ENCODE peak calls at places on chromosome 13, in nine cellular contexts. U is tibial artery; B is hepatocyte; V is EL; O is neural progenitor cell; I is HTR-8/SVneo; C is naive B cell; F is stimulated activated CD4-positive, alpha-beta T cell treated with anti-CD3 and anti-CD28 coated beads, Interleukin-1b, Interleukin-23, amount 100 ng/mL, for 24 hours; S is activated CD4-positive, CD25-positive, alpha-beta regulatory T cell treated with anti-CD3 and anti-CD28 coated beads, Interleukin-2, amount 50 U/mL, for 16 hours. T is an unnamed sample.

GRCh38 chr13:113731192-113732175 is 27.5 kb upstream of the TMEM255B start:
- DNase-seq in U (no peak), B (no peak), V (no peak), O (no peak), I (no peak), C (no peak), F (no peak), S (no peak), T (no peak)

GRCh38 chr13:74132152-74132767 is 1.9 kb downstream of the KLF12 start:
- DNase-seq in U (no peak), B (peak; percentile 19), V (peak; percentile 34), O (peak; percentile 3), I (no peak), C (no peak), F (no peak), S (peak; percentile 18), T (no peak)

GRCh38 chr13:36531746-36532486 is 99.6 kb downstream of the CCNA1 start:
- DNase-seq in U (no peak), B (no peak), V (peak; percentile 23), O (no peak), I (no peak), C (no peak), F (no peak), S (no peak), T (no peak)

GRCh38 chr13:29284726-29285125 is 310.8 kb downstream of the SLC7A1 start:
- DNase-seq in U (no peak), B (no peak), V (no peak), O (no peak), I (no peak), C (no peak), F (no peak), S (no peak), T (no peak)

GRCh38 chr13:46374710-46375109 is 12.3 kb downstream of the RUBCNL start:
- DNase-seq in U (no peak), B (no peak), V (no peak), O (no peak), I (no peak), C (peak; percentile 79), F (no peak), S (no peak), T (no peak)

GRCh38 chr13:24192036-24192810 is 31.7 kb downstream of the SPATA13 start:
- DNase-seq in U (no peak), B (peak; percentile 10), V (no peak), O (no peak), I (no peak), C (no peak), F (no peak), S (no peak), T (no peak)

GRCh38 chr13:59024434-59024833 is 1139.3 kb downstream of the DIAPH3 start:
- DNase-seq in U (no peak), B (no peak), V (no peak), O (no peak), I (no peak), C (no peak), F (no peak), S (no peak), T (no peak)

GRCh38 chr13:44298314-44298713 is 75.3 kb upstream of the SERP2 start:
- DNase-seq in U (no peak), B (no peak), V (peak; percentile 72), O (no peak), I (no peak), C (no peak), F (no peak), S (no peak), T (no peak)

GRCh38 chr13:110575322-110576069 is 14.0 kb upstream of the RAB20 start:
- DNase-seq in U (no peak), B (no peak), V (peak; percentile 61), O (peak; percentile 18), I (no peak), C (peak; percentile 21), F (no peak), S (no peak), T (no peak)

GRCh38 chr13:30194906-30195305 is 112.4 kb downstream of the KATNAL1 start:
- DNase-seq in U (no peak), B (no peak), V (peak; percentile 8), O (no peak), I (no peak), C (no peak), F (no peak), S (no peak), T (no peak)

GRCh38 chr13:47310376-47310775 is 413.5 kb upstream of the HTR2A start:
- DNase-seq in U (no peak), B (peak; percentile 4), V (no peak), O (no peak), I (no peak), C (no peak), F (no peak), S (no peak), T (no peak)

GRCh38 chr13:21625366-21625765 is 21.4 kb upstream of the MICU2 start:
- DNase-seq in U (no peak), B (peak; percentile 42), V (peak; percentile 30), O (no peak), I (peak; percentile 41), C (no peak), F (no peak), S (no peak), T (no peak)

GRCh38 chr13:73914119-73914518 is 220.1 kb downstream of the KLF12 start:
- DNase-seq in U (no peak), B (no peak), V (no peak), O (no peak), I (no peak), C (peak; percentile 7), F (no peak), S (no peak), T (no peak)

GRCh38 chr13:19772306-19772705 is 10.4 kb downstream of the PSPC1 start:
- DNase-seq in U (no peak), B (no peak), V (no peak), O (no peak), I (no peak), C (no peak), F (no peak), S (no peak), T (no peak)

GRCh38 chr13:59363950-59364349 is 799.8 kb downstream of the DIAPH3 start:
- DNase-seq in U (no peak), B (no peak), V (no peak), O (no peak), I (no peak), C (no peak), F (no peak), S (no peak), T (no peak)

GRCh38 chr13:97944396-97945029 is 9.0 kb upstream of the IPO5 start:
- DNase-seq in U (no peak), B (no peak), V (peak; percentile 46), O (no peak), I (no peak), C (no peak), F (no peak), S (no peak), T (peak; percentile 35)

GRCh38 chr13:103236213-103236612 is 170.0 kb upstream of the SLC10A2 start:
- DNase-seq in U (no peak), B (no peak), V (no peak), O (no peak), I (no peak), C (no peak), F (no peak), S (no peak), T (no peak)

GRCh38 chr13:84049442-84049841 is 167.2 kb upstream of the SLITRK1 start:
- DNase-seq in U (no peak), B (no peak), V (no peak), O (no peak), I (no peak), C (no peak), F (no peak), S (no peak), T (no peak)

GRCh38 chr13:99746857-99747710 is 224.5 kb downstream of the ZIC5 start:
- DNase-seq in U (no peak), B (no peak), V (no peak), O (peak; percentile 94), I (no peak), C (no peak), F (no peak), S (no peak), T (no peak)

GRCh38 chr13:102940143-102940542 is 94.3 kb downstream of the ERCC5 start:
- DNase-seq in U (no peak), B (no peak), V (no peak), O (no peak), I (no peak), C (no peak), F (no peak), S (no peak), T (no peak)

GRCh38 chr13:51177188-51177587 is 45.0 kb upstream of the FAM124A start:
- DNase-seq in U (no peak), B (no peak), V (no peak), O (no peak), I (no peak), C (no peak), F (no peak), S (no peak), T (no peak)

GRCh38 chr13:91359566-91359965 is 12.1 kb downstream of the MIR17HG start:
- DNase-seq in U (no peak), B (no peak), V (no peak), O (no peak), I (no peak), C (no peak), F (no peak), S (no peak), T (no peak)

GRCh38 chr13:106612688-106613087 is 44.8 kb upstream of the ARGLU1 start:
- DNase-seq in U (no peak), B (peak; percentile 75), V (no peak), O (no peak), I (no peak), C (no peak), F (no peak), S (no peak), T (no peak)

GRCh38 chr13:113141591-113141950 is 16.9 kb upstream of the PROZ start:
- DNase-seq in U (peak; percentile 50), B (no peak), V (no peak), O (no peak), I (no peak), C (no peak), F (no peak), S (no peak), T (no peak)

GRCh38 chr13:42275098-42275471 is 3.1 kb downstream of the AKAP11 start:
- DNase-seq in U (no peak), B (no peak), V (no peak), O (no peak), I (no peak), C (peak; percentile 58), F (no peak), S (no peak), T (no peak)

GRCh38 chr13:93249259-93249917 is 22.8 kb downstream of the GPC6 start:
- DNase-seq in U (no peak), B (peak; percentile 49), V (peak; percentile 87), O (no peak), I (peak; percentile 27), C (no peak), F (no peak), S (no peak), T (no peak)

GRCh38 chr13:74528751-74529513 is 394.7 kb upstream of the KLF12 start:
- DNase-seq in U (no peak), B (no peak), V (peak; percentile 15), O (no peak), I (no peak), C (no peak), F (no peak), S (no peak), T (no peak)

GRCh38 chr13:113622791-113623490 is 35.1 kb downstream of the ATP4B start:
- DNase-seq in U (no peak), B (no peak), V (no peak), O (no peak), I (no peak), C (no peak), F (no peak), S (no peak), T (no peak)

GRCh38 chr13:41193919-41194824 is at the start of gene KBTBD7:
- DNase-seq in U (peak; percentile 95), B (peak; percentile 96), V (peak; percentile 99), O (peak; percentile 95), I (peak; percentile 71), C (peak; percentile 88), F (peak; percentile 78), S (peak; percentile 86), T (peak; percentile 94)

GRCh38 chr13:39452412-39452811 is 150.6 kb downstream of the LHFPL6 start:
- DNase-seq in U (no peak), B (no peak), V (peak; percentile 5), O (no peak), I (no peak), C (no peak), F (no peak), S (no peak), T (no peak)

GRCh38 chr13:62879071-62879470 is 1463.4 kb upstream of the PCDH20 start:
- DNase-seq in U (no peak), B (no peak), V (peak; percentile 52), O (no peak), I (peak; percentile 17), C (no peak), F (no peak), S (no peak), T (peak; percentile 9)

T was measured in smooth muscle cell of the brain vasculature.